ENCODE peak calls at places on chromosomes 5 and 9, in five cellular contexts. One of them, this sample, is unnamed.

GRCh38 chr5:16757146-16757545 is 140.3 kb upstream of the RETREG1 start:
- DNase-seq in endothelial cell: no peak
- DNase-seq in cardiac septum: no peak
- DNase-seq in cardiac fibroblast: no peak
- DNase-seq in left cardiac atrium: no peak
- DNase-seq in this sample: no peak

GRCh38 chr5:176596689-176597416 is 13.1 kb downstream of the GPRIN1 start:
- DNase-seq in left cardiac atrium: no peak
- DNase-seq in cardiac fibroblast: peak
- DNase-seq in cardiac septum: no peak
- DNase-seq in endothelial cell: peak
- DNase-seq in this sample: no peak

GRCh38 chr5:112420111-112420864 is 1.2 kb upstream of the EPB41L4A start:
- DNase-seq in cardiac fibroblast: peak
- DNase-seq in cardiac septum: peak
- DNase-seq in endothelial cell: peak
- DNase-seq in left cardiac atrium: peak
- DNase-seq in this sample: peak

GRCh38 chr9:749712-750111 is 91.8 kb upstream of the DMRT1 start:
- DNase-seq in cardiac septum: no peak
- DNase-seq in left cardiac atrium: no peak
- DNase-seq in endothelial cell: no peak
- DNase-seq in cardiac fibroblast: no peak
- DNase-seq in this sample: no peak

GRCh38 chr9:71876106-71876505 is 34.9 kb downstream of the ABHD17B start:
- DNase-seq in cardiac fibroblast: no peak
- DNase-seq in endothelial cell: no peak
- DNase-seq in cardiac septum: no peak
- DNase-seq in left cardiac atrium: no peak
- DNase-seq in this sample: no peak

GRCh38 chr5:74378464-74378863 is 262.1 kb downstream of the ENC1 start:
- DNase-seq in endothelial cell: no peak
- DNase-seq in cardiac fibroblast: no peak
- DNase-seq in cardiac septum: no peak
- DNase-seq in left cardiac atrium: no peak
- DNase-seq in this sample: no peak

GRCh38 chr5:176870110-176870591 is 29.0 kb downstream of the HK3 start:
- DNase-seq in left cardiac atrium: peak
- DNase-seq in cardiac fibroblast: peak
- DNase-seq in cardiac septum: no peak
- DNase-seq in endothelial cell: peak
- DNase-seq in this sample: peak

GRCh38 chr5:137842296-137842695 is 25.4 kb upstream of the MYOT start:
- DNase-seq in cardiac fibroblast: no peak
- DNase-seq in cardiac septum: no peak
- DNase-seq in endothelial cell: no peak
- DNase-seq in left cardiac atrium: no peak
- DNase-seq in this sample: no peak

GRCh38 chr9:35395076-35395675 is 94.7 kb upstream of the RUSC2 start:
- DNase-seq in left cardiac atrium: no peak
- DNase-seq in cardiac septum: no peak
- DNase-seq in endothelial cell: no peak
- DNase-seq in cardiac fibroblast: no peak
- DNase-seq in this sample: no peak

GRCh38 chr9:83070257-83070656 is 7.3 kb upstream of the RASEF start:
- DNase-seq in cardiac fibroblast: no peak
- DNase-seq in endothelial cell: no peak
- DNase-seq in cardiac septum: no peak
- DNase-seq in left cardiac atrium: no peak
- DNase-seq in this sample: no peak

GRCh38 chr9:127962278-127962677 is 18.5 kb downstream of the EEIG1 start:
- DNase-seq in cardiac septum: no peak
- DNase-seq in endothelial cell: no peak
- DNase-seq in cardiac fibroblast: no peak
- DNase-seq in left cardiac atrium: no peak
- DNase-seq in this sample: no peak

GRCh38 chr5:160315968-160316367 is 3.6 kb upstream of the CCNJL start:
- DNase-seq in cardiac septum: peak
- DNase-seq in endothelial cell: no peak
- DNase-seq in left cardiac atrium: no peak
- DNase-seq in cardiac fibroblast: peak
- DNase-seq in this sample: no peak

GRCh38 chr5:53249529-53249928 is 140.0 kb upstream of the MOCS2 start:
- DNase-seq in left cardiac atrium: no peak
- DNase-seq in cardiac septum: no peak
- DNase-seq in endothelial cell: no peak
- DNase-seq in cardiac fibroblast: peak
- DNase-seq in this sample: no peak

GRCh38 chr5:98568336-98568735 is 205.1 kb upstream of the RGMB start:
- DNase-seq in cardiac septum: no peak
- DNase-seq in endothelial cell: no peak
- DNase-seq in left cardiac atrium: no peak
- DNase-seq in cardiac fibroblast: no peak
- DNase-seq in this sample: no peak